ENCODE peak calls at places on chromosomes 6 and 20, in nine cellular contexts. One of them, this sample, is unnamed.

GRCh38 chr6:53378208-53378607 is 29.5 kb upstream of the ELOVL5 start:
- DNase-seq in PC-3: no peak
- DNase-seq in hepatocyte: no peak
- DNase-seq in GM23248: no peak
- DNase-seq in neural progenitor cell: no peak
- DNase-seq in HCT116: no peak
- DNase-seq in GM23338: no peak
- DNase-seq in MM.1S: no peak
- DNase-seq in SK-N-SH: no peak
- DNase-seq in this sample: no peak

GRCh38 chr6:128464790-128465189 is 55.6 kb downstream of the PTPRK start:
- DNase-seq in HCT116: no peak
- DNase-seq in GM23338: no peak
- DNase-seq in GM23248: no peak
- DNase-seq in PC-3: no peak
- DNase-seq in SK-N-SH: no peak
- DNase-seq in hepatocyte: no peak
- DNase-seq in neural progenitor cell: no peak
- DNase-seq in MM.1S: no peak
- DNase-seq in this sample: no peak

GRCh38 chr20:34971873-34972235 is 16.2 kb downstream of the MYH7B start:
- DNase-seq in hepatocyte: no peak
- DNase-seq in MM.1S: no peak
- DNase-seq in PC-3: no peak
- DNase-seq in HCT116: no peak
- DNase-seq in SK-N-SH: no peak
- DNase-seq in GM23248: no peak
- DNase-seq in GM23338: no peak
- DNase-seq in neural progenitor cell: no peak
- DNase-seq in this sample: no peak

GRCh38 chr6:159095561-159096095 is 50.8 kb upstream of the TAGAP start:
- DNase-seq in hepatocyte: no peak
- DNase-seq in SK-N-SH: no peak
- DNase-seq in PC-3: no peak
- DNase-seq in HCT116: no peak
- DNase-seq in MM.1S: no peak
- DNase-seq in GM23248: no peak
- DNase-seq in neural progenitor cell: no peak
- DNase-seq in GM23338: no peak
- DNase-seq in this sample: peak; percentile 49

GRCh38 chr6:9563996-9564395 is 850.9 kb downstream of the TFAP2A start:
- DNase-seq in neural progenitor cell: no peak
- DNase-seq in GM23248: peak; percentile 29
- DNase-seq in hepatocyte: no peak
- DNase-seq in MM.1S: no peak
- DNase-seq in SK-N-SH: no peak
- DNase-seq in HCT116: no peak
- DNase-seq in GM23338: no peak
- DNase-seq in PC-3: no peak
- DNase-seq in this sample: no peak

GRCh38 chr20:4978050-4978918 is 23.0 kb downstream of the SLC23A2 start:
- DNase-seq in MM.1S: no peak
- DNase-seq in GM23338: peak; percentile 26
- DNase-seq in SK-N-SH: no peak
- DNase-seq in GM23248: no peak
- DNase-seq in HCT116: no peak
- DNase-seq in PC-3: no peak
- DNase-seq in hepatocyte: no peak
- DNase-seq in neural progenitor cell: peak; percentile 16
- DNase-seq in this sample: no peak

GRCh38 chr6:133130863-133131262 is 110.3 kb upstream of the EYA4 start:
- DNase-seq in GM23248: peak; percentile 52
- DNase-seq in MM.1S: no peak
- DNase-seq in PC-3: peak; percentile 95
- DNase-seq in HCT116: peak; percentile 81
- DNase-seq in hepatocyte: peak; percentile 55
- DNase-seq in SK-N-SH: no peak
- DNase-seq in GM23338: no peak
- DNase-seq in neural progenitor cell: no peak
- DNase-seq in this sample: no peak

GRCh38 chr20:43985608-43986316 is 71.1 kb downstream of the TOX2 start:
- DNase-seq in PC-3: no peak
- DNase-seq in neural progenitor cell: no peak
- DNase-seq in MM.1S: no peak
- DNase-seq in SK-N-SH: no peak
- DNase-seq in hepatocyte: no peak
- DNase-seq in GM23338: peak; percentile 15
- DNase-seq in GM23248: no peak
- DNase-seq in HCT116: no peak
- DNase-seq in this sample: no peak

GRCh38 chr6:113999284-113999683 is 28.3 kb upstream of the HDAC2 start:
- DNase-seq in SK-N-SH: no peak
- DNase-seq in MM.1S: no peak
- DNase-seq in GM23338: no peak
- DNase-seq in hepatocyte: no peak
- DNase-seq in neural progenitor cell: no peak
- DNase-seq in GM23248: no peak
- DNase-seq in PC-3: no peak
- DNase-seq in HCT116: no peak
- DNase-seq in this sample: no peak

GRCh38 chr6:30844118-30844535 is 40.2 kb upstream of the DDR1 start:
- DNase-seq in GM23248: peak; percentile 53
- DNase-seq in PC-3: no peak
- DNase-seq in SK-N-SH: no peak
- DNase-seq in MM.1S: no peak
- DNase-seq in hepatocyte: peak; percentile 47
- DNase-seq in HCT116: no peak
- DNase-seq in GM23338: peak; percentile 88
- DNase-seq in neural progenitor cell: peak; percentile 73
- DNase-seq in this sample: no peak

GRCh38 chr6:35496851-35497570 is at the start of gene TEAD3:
- DNase-seq in hepatocyte: peak; percentile 92
- DNase-seq in PC-3: peak; percentile 56
- DNase-seq in MM.1S: peak; percentile 53
- DNase-seq in GM23248: peak; percentile 82
- DNase-seq in SK-N-SH: peak; percentile 97
- DNase-seq in HCT116: no peak
- DNase-seq in GM23338: peak; percentile 92
- DNase-seq in neural progenitor cell: peak; percentile 96
- DNase-seq in this sample: peak; percentile 48

GRCh38 chr20:8073024-8073832 is 53.7 kb upstream of the TMX4 start:
- DNase-seq in SK-N-SH: no peak
- DNase-seq in GM23248: peak; percentile 74
- DNase-seq in GM23338: peak; percentile 41
- DNase-seq in neural progenitor cell: no peak
- DNase-seq in HCT116: no peak
- DNase-seq in hepatocyte: peak; percentile 63
- DNase-seq in PC-3: peak; percentile 16
- DNase-seq in MM.1S: no peak
- DNase-seq in this sample: no peak

GRCh38 chr20:37453836-37454235 is 67.2 kb upstream of the NNAT start:
- DNase-seq in PC-3: no peak
- DNase-seq in SK-N-SH: no peak
- DNase-seq in GM23338: no peak
- DNase-seq in hepatocyte: no peak
- DNase-seq in neural progenitor cell: no peak
- DNase-seq in GM23248: no peak
- DNase-seq in HCT116: no peak
- DNase-seq in MM.1S: no peak
- DNase-seq in this sample: no peak

GRCh38 chr20:25504366-25505135 is 80.8 kb downstream of the NINL start:
- DNase-seq in neural progenitor cell: no peak
- DNase-seq in SK-N-SH: no peak
- DNase-seq in HCT116: no peak
- DNase-seq in GM23248: no peak
- DNase-seq in PC-3: no peak
- DNase-seq in MM.1S: no peak
- DNase-seq in GM23338: no peak
- DNase-seq in hepatocyte: no peak
- DNase-seq in this sample: no peak

GRCh38 chr20:44170796-44171410 is 16.1 kb downstream of the JPH2 start:
- DNase-seq in GM23248: peak; percentile 76
- DNase-seq in MM.1S: no peak
- DNase-seq in neural progenitor cell: no peak
- DNase-seq in HCT116: no peak
- DNase-seq in SK-N-SH: no peak
- DNase-seq in GM23338: no peak
- DNase-seq in hepatocyte: no peak
- DNase-seq in PC-3: no peak
- DNase-seq in this sample: no peak

GRCh38 chr6:158797331-158798202 is 21.6 kb downstream of the EZR start:
- DNase-seq in SK-N-SH: no peak
- DNase-seq in GM23338: no peak
- DNase-seq in neural progenitor cell: no peak
- DNase-seq in PC-3: no peak
- DNase-seq in hepatocyte: no peak
- DNase-seq in MM.1S: no peak
- DNase-seq in GM23248: peak; percentile 78
- DNase-seq in HCT116: no peak
- DNase-seq in this sample: no peak

DNA sequence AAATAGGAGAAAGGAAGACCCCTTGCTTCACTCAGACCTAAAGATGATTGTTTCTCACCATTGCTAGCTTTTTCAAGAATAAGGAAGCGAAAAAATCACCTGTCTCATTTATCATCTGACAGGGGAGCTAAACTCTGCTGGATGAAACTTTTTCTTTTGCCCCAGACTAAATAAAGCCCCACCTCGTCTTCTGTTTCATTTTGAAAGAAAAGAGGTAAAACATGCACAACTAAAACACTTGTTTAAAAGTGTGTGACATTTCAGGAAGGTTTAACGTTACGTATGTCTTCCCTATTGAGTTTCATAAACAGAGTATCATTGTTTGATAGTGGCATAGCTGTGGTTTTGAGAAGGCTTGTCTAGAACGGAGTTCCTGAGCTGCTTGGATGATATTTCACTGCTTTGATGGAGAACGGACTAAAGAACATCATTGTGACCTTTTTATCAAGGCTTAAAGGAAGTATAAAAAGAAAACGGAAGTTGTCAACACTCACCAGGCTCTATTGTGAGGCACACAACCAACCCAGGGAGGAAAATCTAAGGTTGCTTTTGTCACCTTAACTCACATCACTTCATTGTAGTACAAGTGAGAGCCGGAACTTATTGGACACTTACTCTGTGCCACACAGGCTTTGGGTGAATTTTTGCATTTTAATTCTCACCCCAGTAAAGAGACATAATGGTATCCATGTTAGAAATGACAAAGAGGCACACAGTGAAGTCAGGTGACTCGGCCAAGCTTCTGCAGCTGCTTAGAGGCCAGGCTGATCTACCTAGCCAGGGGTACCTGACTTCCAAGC is 29.5 kb downstream of the TSHZ2 start:
- DNase-seq in MM.1S: peak; percentile 64
- DNase-seq in GM23248: no peak
- DNase-seq in SK-N-SH: no peak
- DNase-seq in neural progenitor cell: no peak
- DNase-seq in GM23338: no peak
- DNase-seq in hepatocyte: no peak
- DNase-seq in HCT116: no peak
- DNase-seq in PC-3: no peak
- DNase-seq in this sample: peak; percentile 91
- TF ChIP-seq EZH2phosphoT487 in MM.1S: no peak
- TF ChIP-seq EZH2phosphoT487 in GM23248: no peak
- TF ChIP-seq EZH2phosphoT487 in SK-N-SH: no peak
- TF ChIP-seq EZH2phosphoT487 in neural progenitor cell: no peak
- TF ChIP-seq EZH2phosphoT487 in GM23338: no peak
- TF ChIP-seq EZH2phosphoT487 in hepatocyte: no peak
- TF ChIP-seq EZH2phosphoT487 in HCT116: no peak
- TF ChIP-seq EZH2phosphoT487 in PC-3: no peak
- TF ChIP-seq EZH2phosphoT487 in this sample: no peak

GRCh38 chr20:20780127-20780822 is 67.8 kb upstream of the RALGAPA2 start:
- DNase-seq in neural progenitor cell: no peak
- DNase-seq in GM23248: peak; percentile 41
- DNase-seq in MM.1S: no peak
- DNase-seq in GM23338: peak; percentile 19
- DNase-seq in HCT116: no peak
- DNase-seq in hepatocyte: peak; percentile 49
- DNase-seq in SK-N-SH: no peak
- DNase-seq in PC-3: peak; percentile 39
- DNase-seq in this sample: no peak
- TF ChIP-seq EZH2phosphoT487 in neural progenitor cell: no peak
- TF ChIP-seq EZH2phosphoT487 in GM23248: no peak
- TF ChIP-seq EZH2phosphoT487 in MM.1S: no peak
- TF ChIP-seq EZH2phosphoT487 in GM23338: no peak
- TF ChIP-seq EZH2phosphoT487 in HCT116: no peak
- TF ChIP-seq EZH2phosphoT487 in hepatocyte: no peak
- TF ChIP-seq EZH2phosphoT487 in SK-N-SH: no peak
- TF ChIP-seq EZH2phosphoT487 in PC-3: no peak
- TF ChIP-seq EZH2phosphoT487 in this sample: no peak

DNA sequence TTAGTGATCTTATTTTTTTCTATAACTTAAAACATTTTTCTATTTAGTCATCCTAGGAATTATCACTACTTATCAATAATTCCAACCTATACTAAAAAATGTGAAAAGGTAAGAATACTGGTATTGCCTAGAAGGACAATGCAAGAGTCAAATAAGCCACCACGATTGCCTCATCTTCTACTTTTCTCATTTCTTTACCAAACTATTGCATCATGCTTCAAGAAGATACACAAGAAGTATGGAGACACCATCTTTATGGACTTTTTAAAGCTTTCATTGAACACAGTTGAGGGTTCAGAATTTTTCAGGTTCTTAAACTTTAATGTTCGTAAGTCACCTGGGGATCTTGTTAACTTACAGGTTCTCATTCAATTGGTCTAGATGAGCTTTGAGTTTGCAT is 25.9 kb downstream of the ELOVL2 start:
- DNase-seq in neural progenitor cell: no peak
- DNase-seq in GM23248: no peak
- DNase-seq in HCT116: no peak
- DNase-seq in MM.1S: no peak
- DNase-seq in SK-N-SH: no peak
- DNase-seq in hepatocyte: no peak
- DNase-seq in GM23338: no peak
- DNase-seq in PC-3: no peak
- DNase-seq in this sample: no peak
- TF ChIP-seq EZH2phosphoT487 in neural progenitor cell: no peak
- TF ChIP-seq EZH2phosphoT487 in GM23248: no peak
- TF ChIP-seq EZH2phosphoT487 in HCT116: no peak
- TF ChIP-seq EZH2phosphoT487 in MM.1S: no peak
- TF ChIP-seq EZH2phosphoT487 in SK-N-SH: no peak
- TF ChIP-seq EZH2phosphoT487 in hepatocyte: no peak
- TF ChIP-seq EZH2phosphoT487 in GM23338: no peak
- TF ChIP-seq EZH2phosphoT487 in PC-3: no peak
- TF ChIP-seq EZH2phosphoT487 in this sample: no peak

DNA sequence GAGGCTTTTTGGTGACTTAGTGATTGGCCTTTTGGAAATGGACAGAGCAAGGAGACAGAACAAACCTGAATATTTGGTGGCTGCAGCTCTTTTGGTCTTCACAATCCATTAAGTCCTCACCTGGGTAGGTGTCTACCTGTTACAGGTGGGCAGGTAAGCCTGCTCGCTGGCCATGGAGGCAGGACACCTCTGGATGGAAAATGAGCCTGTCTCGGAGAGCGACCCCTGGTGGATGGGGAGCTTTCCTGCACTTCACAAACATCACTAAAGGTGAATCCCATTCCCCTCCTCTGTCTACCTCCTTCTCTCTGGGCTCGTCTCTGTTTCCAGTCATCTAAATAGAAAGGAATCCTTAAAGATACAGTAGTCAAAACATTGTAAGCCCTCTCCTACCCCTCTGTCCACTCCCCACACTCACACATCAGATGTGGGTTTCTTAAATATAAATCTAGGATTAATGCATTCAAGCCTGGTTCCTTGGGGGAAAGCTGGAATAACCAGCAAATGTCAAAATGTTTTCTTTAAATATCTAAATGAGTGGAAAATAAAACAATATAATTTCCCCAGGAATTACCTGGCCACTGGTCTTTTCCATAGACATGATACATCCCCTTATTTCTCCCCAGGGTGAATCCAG is 304.9 kb downstream of the CDH26 start:
- DNase-seq in hepatocyte: no peak
- DNase-seq in GM23248: peak; percentile 25
- DNase-seq in HCT116: no peak
- DNase-seq in SK-N-SH: peak; percentile 42
- DNase-seq in GM23338: peak; percentile 58
- DNase-seq in neural progenitor cell: peak; percentile 54
- DNase-seq in PC-3: peak; percentile 38
- DNase-seq in MM.1S: peak; percentile 35
- DNase-seq in this sample: peak; percentile 25
- TF ChIP-seq EZH2phosphoT487 in hepatocyte: no peak
- TF ChIP-seq EZH2phosphoT487 in GM23248: no peak
- TF ChIP-seq EZH2phosphoT487 in HCT116: no peak
- TF ChIP-seq EZH2phosphoT487 in SK-N-SH: no peak
- TF ChIP-seq EZH2phosphoT487 in GM23338: no peak
- TF ChIP-seq EZH2phosphoT487 in neural progenitor cell: no peak
- TF ChIP-seq EZH2phosphoT487 in PC-3: no peak
- TF ChIP-seq EZH2phosphoT487 in MM.1S: no peak
- TF ChIP-seq EZH2phosphoT487 in this sample: no peak